ENCODE peak calls at places on chromosome 5, in ten cellular contexts. Z is frontal cortex; D is AG09309; Q is astrocyte of the spinal cord; C is SK-MEL-5; V is activated naive CD4-positive, alpha-beta T cell treated with anti-CD3 and anti-CD28 coated beads, Interleukin-2, amount 10 ng/mL, durations not matched to agents 7 days and 5 days; K is activated naive CD8-positive, alpha-beta T cell treated with anti-CD3 and anti-CD28 coated beads, Interleukin-2, amount 50 U/mL, for 24 hours; W is fibroblast of the aortic adventitia; Y is stimulated activated CD4-positive, alpha-beta T cell treated with anti-CD3 and anti-CD28 coated beads, Interleukin-2, amount 100 ng/mL, for 24 hours; G is stromal cell of bone marrow. U is an unnamed sample.

GRCh38 chr5:168776023-168776422 is 196.9 kb upstream of the PANK3 start:
- DNase-seq in Q (no peak), K (no peak), V (no peak), Z (no peak), G (no peak), W (no peak), C (no peak), Y (no peak), D (no peak), U (no peak)

GRCh38 chr5:39639618-39640078 is 214.9 kb upstream of the DAB2 start:
- DNase-seq in G (no peak), W (no peak), V (no peak), Y (no peak), Z (no peak), C (no peak), D (no peak), Q (peak), K (no peak), U (no peak)

GRCh38 chr5:10633271-10634049 is 69.6 kb downstream of the ANKRD33B start:
- DNase-seq in K (peak), G (no peak), D (no peak), Z (no peak), W (no peak), Q (no peak), Y (peak), V (peak), C (no peak), U (no peak)

GRCh38 chr5:124881333-124881732 is 134.9 kb upstream of the ZNF608 start:
- DNase-seq in C (no peak), V (no peak), Q (no peak), G (no peak), Z (no peak), Y (no peak), W (no peak), D (no peak), K (no peak), U (no peak)

GRCh38 chr5:139577689-139578347 is 16.7 kb downstream of the UBE2D2 start:
- DNase-seq in Q (no peak), K (no peak), D (no peak), Y (no peak), W (no peak), C (no peak), G (no peak), V (no peak), Z (no peak), U (no peak)

GRCh38 chr5:74546796-74547195 is 93.7 kb downstream of the ENC1 start:
- DNase-seq in V (no peak), Q (peak), C (no peak), Y (no peak), G (no peak), W (peak), D (no peak), K (no peak), Z (no peak), U (no peak)

GRCh38 chr5:42995152-42995751 is 44.9 kb downstream of the ANXA2R start:
- DNase-seq in Y (no peak), V (no peak), G (no peak), D (no peak), Z (no peak), W (peak), C (peak), K (no peak), Q (no peak), U (no peak)

GRCh38 chr5:72849546-72849945 is 33.1 kb downstream of the TNPO1 start:
- DNase-seq in Q (no peak), D (no peak), Z (no peak), V (no peak), K (no peak), W (no peak), Y (no peak), G (no peak), C (no peak), U (no peak)

GRCh38 chr5:132310141-132310834 is 16.1 kb downstream of the SLC22A4 start:
- DNase-seq in W (peak), K (no peak), Y (no peak), G (no peak), Z (no peak), Q (no peak), C (peak), D (no peak), V (no peak), U (no peak)

GRCh38 chr5:127656825-127657224 is 7.9 kb downstream of the CTXN3 start:
- DNase-seq in Q (no peak), G (no peak), W (no peak), K (no peak), C (no peak), D (no peak), Y (no peak), Z (no peak), V (no peak), U (no peak)

GRCh38 chr5:1830571-1831228 is 29.5 kb downstream of the NDUFS6 start:
- DNase-seq in V (no peak), Y (no peak), K (no peak), C (no peak), D (no peak), Q (no peak), G (no peak), W (no peak), Z (no peak), U (no peak)

GRCh38 chr5:82365744-82366228 is 87.6 kb upstream of the RPS23 start:
- DNase-seq in W (peak), G (no peak), Y (peak), K (peak), D (no peak), Z (no peak), C (no peak), V (no peak), Q (peak), U (no peak)

GRCh38 chr5:135057233-135057632 is 23.2 kb upstream of the PITX1 start:
- DNase-seq in W (no peak), Y (no peak), Z (no peak), C (no peak), V (no peak), Q (no peak), D (no peak), K (no peak), G (no peak), U (no peak)